ENCODE peak calls at places on chromosome 17, in five cellular contexts. K is IMR-90, P is K562, G is HepG2, Y is GM12878. O is an unnamed sample.

GRCh38 chr17:77649717-77650211 is 308.7 kb upstream of the TNRC6C start:
- DNase-seq in Y (no peak), G (no peak), K (no peak), P (peak; percentile 43), O (no peak)

GRCh38 chr17:35774499-35774898 is 13.8 kb downstream of the C17orf50 start:
- DNase-seq in P (no peak), G (no peak), K (peak; percentile 21), Y (no peak), O (peak; percentile 85)

GRCh38 chr17:65785109-65785508 is 223.7 kb upstream of the AXIN2 start:
- DNase-seq in Y (no peak), G (peak; percentile 95), P (no peak), K (peak; percentile 97), O (no peak)

GRCh38 chr17:36608794-36609497 is 7.6 kb downstream of the MRM1 start:
- DNase-seq in P (peak; percentile 72), K (peak; percentile 66), Y (no peak), G (no peak), O (no peak)

GRCh38 chr17:73191443-73192218 is 1.2 kb upstream of the COG1 start:
- DNase-seq in G (peak; percentile 77), Y (no peak), K (peak; percentile 69), P (peak; percentile 66), O (peak; percentile 84)

GRCh38 chr17:4161560-4162221 is 18.7 kb downstream of the CYB5D2 start:
- DNase-seq in G (no peak), K (no peak), Y (no peak), P (peak; percentile 25), O (peak; percentile 66)

GRCh38 chr17:58991718-58992331 is 114.9 kb downstream of the TRIM37 start:
- DNase-seq in P (no peak), G (peak; percentile 47), K (peak; percentile 63), Y (peak; percentile 39), O (no peak)

GRCh38 chr17:21262259-21262993 is 9.2 kb upstream of the NATD1 start:
- DNase-seq in K (no peak), Y (no peak), P (no peak), G (no peak), O (no peak)

GRCh38 chr17:71431146-71431545 is 689.7 kb upstream of the SOX9 start:
- DNase-seq in G (no peak), Y (no peak), P (no peak), K (no peak), O (no peak)

GRCh38 chr17:83106036-83106577 is 26.7 kb downstream of the METRNL start:
- DNase-seq in G (no peak), Y (no peak), K (no peak), P (no peak), O (no peak)
- TF ChIP-seq MXI1 in G (no peak), Y (no peak), K (no peak), P (no peak), O (no peak)

DNA sequence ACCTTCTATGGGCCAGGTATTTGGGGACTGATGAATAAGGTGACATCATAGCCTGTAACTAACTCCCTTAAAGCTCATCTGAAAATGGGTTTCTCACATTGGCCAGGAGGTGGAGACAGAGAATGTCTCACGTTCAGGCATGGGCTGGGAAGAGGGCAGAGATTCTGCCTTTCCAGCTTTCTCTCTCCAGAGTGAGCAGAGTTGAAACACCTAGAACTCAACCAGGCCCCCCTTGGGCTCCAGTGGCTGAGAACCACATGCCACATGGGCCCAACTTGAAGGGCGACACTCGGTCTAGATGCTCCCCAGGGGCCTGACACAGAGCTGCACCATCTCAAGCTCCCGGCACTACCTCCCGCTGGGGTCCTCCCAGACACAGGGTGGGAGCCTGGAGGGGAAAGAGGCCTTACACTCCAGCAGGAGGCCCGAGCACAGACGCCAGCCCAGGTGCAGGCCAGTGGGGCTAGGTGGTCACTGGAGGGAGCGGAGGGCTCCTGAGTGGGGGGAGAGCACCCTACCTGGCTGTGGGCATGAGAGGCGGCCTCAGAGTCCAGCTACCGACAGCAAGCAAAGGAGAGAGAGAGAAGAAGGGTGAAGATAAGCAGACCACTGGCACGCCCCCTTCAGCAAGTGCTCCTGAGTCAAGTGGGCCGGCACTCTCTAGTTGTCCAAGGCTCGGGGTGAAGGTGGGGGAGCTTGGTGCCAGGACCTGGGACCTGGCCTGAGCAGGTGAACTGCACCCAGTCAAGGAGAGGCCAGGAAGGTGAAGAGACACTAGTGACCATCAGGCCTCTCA is 55.9 kb downstream of the MYO18A start:
- DNase-seq in P (peak; percentile 64), K (peak; percentile 82), Y (no peak), G (peak; percentile 71), O (peak; percentile 80)
- TF ChIP-seq MXI1 in P (no peak), K (no peak), Y (no peak), G (no peak), O (no peak)

GRCh38 chr17:79873583-79873982 is 34.3 kb upstream of the CBX4 start:
- DNase-seq in K (no peak), P (no peak), G (no peak), Y (no peak), O (no peak)
- TF ChIP-seq MXI1 in K (no peak), P (no peak), G (no peak), Y (no peak), O (no peak)

GRCh38 chr17:79612468-79613194 is 1.8 kb upstream of the RBFOX3 start:
- DNase-seq in G (peak; percentile 46), Y (no peak), P (peak; percentile 81), K (peak; percentile 5), O (peak; percentile 92)
- TF ChIP-seq MXI1 in G (no peak), Y (no peak), P (no peak), K (no peak), O (no peak)

GRCh38 chr17:1158879-1159278 is 20.9 kb downstream of the ABR start:
- DNase-seq in Y (no peak), P (no peak), K (peak; percentile 84), G (no peak), O (no peak)

GRCh38 chr17:1160591-1161041 is 19.2 kb downstream of the ABR start:
- DNase-seq in G (no peak), K (no peak), P (no peak), Y (no peak), O (no peak)

GRCh38 chr17:1164935-1165556 is 14.7 kb downstream of the ABR start:
- DNase-seq in Y (no peak), G (no peak), P (no peak), K (no peak), O (no peak)

GRCh38 chr17:1159781-1160180 is 20.0 kb downstream of the ABR start:
- DNase-seq in P (no peak), K (no peak), G (no peak), Y (no peak), O (no peak)

DNA sequence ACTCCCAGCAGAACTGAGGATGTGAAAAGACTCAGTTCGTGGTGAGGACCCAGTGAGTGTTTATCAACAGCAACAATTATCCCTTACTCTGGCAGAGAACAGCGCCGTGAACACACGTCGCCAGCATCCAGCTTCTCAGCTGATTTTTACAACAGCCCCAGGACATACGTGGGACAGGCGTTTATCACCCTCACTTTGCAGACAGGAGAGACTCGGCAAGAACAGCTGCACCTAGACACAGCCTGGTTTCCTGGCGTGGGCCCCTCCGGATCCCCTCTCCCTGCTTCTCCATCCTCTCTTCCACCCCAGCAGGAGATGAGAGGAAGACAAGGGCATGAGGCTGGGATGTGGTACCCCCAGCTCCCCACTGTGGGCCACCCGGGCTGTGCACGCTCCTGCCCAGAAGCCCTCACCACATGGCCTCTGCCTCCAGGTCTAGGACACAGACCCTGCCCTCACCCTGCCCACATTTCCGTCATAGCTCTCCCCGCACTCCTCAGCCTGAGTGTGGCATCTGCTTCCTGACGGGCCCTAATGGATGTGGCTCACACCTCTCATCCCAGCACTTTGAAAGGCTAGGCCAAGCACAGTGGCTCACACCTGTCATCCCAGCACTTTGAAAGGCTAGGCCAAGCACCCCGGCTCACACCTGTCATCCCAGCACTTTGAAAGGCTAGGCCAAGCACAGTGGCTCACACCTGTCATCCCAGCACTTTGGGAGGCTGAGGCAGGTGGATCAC is 17.5 kb downstream of the ABR start:
- DNase-seq in K (no peak), P (no peak), G (no peak), Y (no peak), O (no peak)
- TF ChIP-seq MXI1 in K (no peak), P (no peak), G (no peak), Y (no peak), O (no peak)

DNA sequence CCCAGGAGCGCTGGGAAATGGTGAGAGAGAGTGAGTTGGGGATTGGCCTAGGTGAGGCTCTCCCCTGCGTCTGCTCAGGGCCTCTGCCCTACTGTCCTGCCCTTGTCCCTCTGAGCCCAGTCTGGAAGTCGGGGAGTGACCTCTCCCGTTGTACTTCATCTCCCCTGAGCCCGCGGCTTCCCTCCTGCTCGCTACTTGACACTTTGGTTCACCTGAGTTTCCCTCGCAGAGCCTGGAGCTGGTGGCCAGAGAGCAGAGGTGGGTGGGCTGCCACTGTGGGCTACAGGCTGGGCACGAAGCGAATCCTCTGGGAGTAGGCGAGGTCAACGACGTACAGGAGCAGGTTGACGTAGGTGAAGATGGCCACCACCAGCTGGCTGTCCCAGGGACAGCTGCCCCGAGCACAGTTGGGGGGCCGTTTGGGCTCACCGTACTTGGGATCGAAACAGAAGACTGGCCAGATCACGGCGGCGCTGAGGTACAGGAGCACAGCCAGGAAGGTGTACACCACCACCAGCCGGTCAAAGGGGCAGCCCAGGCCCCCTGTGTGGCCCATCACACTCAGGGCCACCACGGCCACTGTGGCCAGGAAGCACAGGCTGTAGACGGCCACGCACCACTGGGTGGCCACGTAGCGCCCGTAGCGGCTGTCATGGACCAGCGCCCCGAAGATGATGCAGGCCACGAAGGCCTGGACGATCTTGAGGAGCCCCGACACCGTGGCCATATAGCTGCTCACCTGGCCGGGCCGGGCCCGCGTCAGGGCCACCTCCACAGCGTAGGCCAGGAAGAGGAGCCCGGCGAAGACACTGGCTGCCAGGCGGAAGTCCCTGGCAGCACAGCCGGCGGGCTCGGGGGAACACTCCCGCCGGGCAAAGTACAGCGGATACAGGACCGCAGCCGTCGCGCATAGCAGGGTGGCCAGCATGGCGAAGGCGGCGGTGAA is 3.7 kb upstream of the PYCR1 start:
- DNase-seq in G (no peak), P (no peak), K (no peak), Y (no peak), O (no peak)
- TF ChIP-seq MXI1 in G (no peak), P (no peak), K (no peak), Y (no peak), O (no peak)